ENCODE peak calls at places on chromosomes 3 and 15, in five cellular contexts. One of them, this sample, is unnamed.
A peak's percentile ranks its signal among the peaks of the same experiment; 100 is the strongest.

GRCh38 chr15:70096215-70096974 is 1.3 kb downstream of the TLE3 start:
- DNase-seq in heart left ventricle: peak; percentile 37
- DNase-seq in cardiac muscle cell: peak; percentile 37
- DNase-seq in Caco-2: no peak
- DNase-seq in astrocyte of the spinal cord: peak; percentile 58
- DNase-seq in this sample: no peak

GRCh38 chr15:38562278-38562677 is 2.3 kb downstream of the RASGRP1 start:
- DNase-seq in astrocyte of the spinal cord: no peak
- DNase-seq in Caco-2: no peak
- DNase-seq in cardiac muscle cell: no peak
- DNase-seq in heart left ventricle: no peak
- DNase-seq in this sample: no peak

GRCh38 chr3:21954709-21955108 is 203.7 kb upstream of the ZNF385D start:
- DNase-seq in heart left ventricle: no peak
- DNase-seq in astrocyte of the spinal cord: peak; percentile 78
- DNase-seq in cardiac muscle cell: no peak
- DNase-seq in Caco-2: no peak
- DNase-seq in this sample: peak; percentile 70

GRCh38 chr3:191356586-191357439 is 26.5 kb upstream of the UTS2B start:
- DNase-seq in cardiac muscle cell: peak; percentile 78
- DNase-seq in astrocyte of the spinal cord: peak; percentile 78
- DNase-seq in heart left ventricle: peak; percentile 28
- DNase-seq in Caco-2: no peak
- DNase-seq in this sample: peak; percentile 87

GRCh38 chr3:49018707-49019006 is 277 bp upstream of the DALRD3 start:
- DNase-seq in cardiac muscle cell: no peak
- DNase-seq in heart left ventricle: no peak
- DNase-seq in astrocyte of the spinal cord: no peak
- DNase-seq in Caco-2: no peak
- DNase-seq in this sample: no peak

GRCh38 chr3:27171113-27171512 is 198.1 kb downstream of the NEK10 start:
- DNase-seq in cardiac muscle cell: no peak
- DNase-seq in Caco-2: no peak
- DNase-seq in heart left ventricle: no peak
- DNase-seq in astrocyte of the spinal cord: no peak
- DNase-seq in this sample: no peak

GRCh38 chr3:142902356-142902755 is 13.5 kb upstream of the PCOLCE2 start:
- DNase-seq in cardiac muscle cell: no peak
- DNase-seq in heart left ventricle: no peak
- DNase-seq in Caco-2: no peak
- DNase-seq in astrocyte of the spinal cord: no peak
- DNase-seq in this sample: peak; percentile 59

GRCh38 chr3:12556243-12556722 is 604 bp upstream of the MKRN2 start:
- DNase-seq in Caco-2: no peak
- DNase-seq in cardiac muscle cell: no peak
- DNase-seq in heart left ventricle: no peak
- DNase-seq in astrocyte of the spinal cord: no peak
- DNase-seq in this sample: no peak

GRCh38 chr3:45700570-45701073 is 11.4 kb downstream of the SACM1L start:
- DNase-seq in heart left ventricle: no peak
- DNase-seq in cardiac muscle cell: no peak
- DNase-seq in astrocyte of the spinal cord: no peak
- DNase-seq in Caco-2: no peak
- DNase-seq in this sample: no peak

GRCh38 chr15:38130739-38131498 is 121.7 kb upstream of the SPRED1 start:
- DNase-seq in heart left ventricle: peak; percentile 73
- DNase-seq in cardiac muscle cell: no peak
- DNase-seq in Caco-2: no peak
- DNase-seq in astrocyte of the spinal cord: peak; percentile 96
- DNase-seq in this sample: peak; percentile 99

GRCh38 chr3:15152166-15152565 is 53.2 kb upstream of the RBSN start:
- DNase-seq in Caco-2: no peak
- DNase-seq in cardiac muscle cell: no peak
- DNase-seq in heart left ventricle: no peak
- DNase-seq in astrocyte of the spinal cord: no peak
- DNase-seq in this sample: no peak

GRCh38 chr15:83848315-83849050 is 194.6 kb downstream of the ADAMTSL3 start:
- DNase-seq in cardiac muscle cell: no peak
- DNase-seq in Caco-2: no peak
- DNase-seq in astrocyte of the spinal cord: peak; percentile 67
- DNase-seq in heart left ventricle: no peak
- DNase-seq in this sample: peak; percentile 94

GRCh38 chr3:89948008-89948407 is 840.6 kb downstream of the EPHA3 start:
- DNase-seq in cardiac muscle cell: no peak
- DNase-seq in heart left ventricle: no peak
- DNase-seq in astrocyte of the spinal cord: no peak
- DNase-seq in Caco-2: no peak
- DNase-seq in this sample: no peak

GRCh38 chr3:159928071-159928491 is 60.6 kb upstream of the IL12A start:
- DNase-seq in heart left ventricle: no peak
- DNase-seq in cardiac muscle cell: peak; percentile 14
- DNase-seq in astrocyte of the spinal cord: peak; percentile 34
- DNase-seq in Caco-2: no peak
- DNase-seq in this sample: no peak

GRCh38 chr15:63075072-63075995 is 32.8 kb downstream of the TPM1 start:
- DNase-seq in heart left ventricle: no peak
- DNase-seq in cardiac muscle cell: no peak
- DNase-seq in Caco-2: no peak
- DNase-seq in astrocyte of the spinal cord: peak; percentile 36
- DNase-seq in this sample: peak; percentile 94

GRCh38 chr3:9649791-9650521 is 651 bp downstream of the MTMR14 start:
- DNase-seq in cardiac muscle cell: no peak
- DNase-seq in Caco-2: no peak
- DNase-seq in astrocyte of the spinal cord: no peak
- DNase-seq in heart left ventricle: no peak
- DNase-seq in this sample: no peak

GRCh38 chr3:67637255-67637900 is 17.0 kb downstream of the SUCLG2 start:
- DNase-seq in Caco-2: no peak
- DNase-seq in heart left ventricle: no peak
- DNase-seq in cardiac muscle cell: no peak
- DNase-seq in astrocyte of the spinal cord: no peak
- DNase-seq in this sample: no peak

GRCh38 chr15:85934691-85935090 is 140.0 kb upstream of the KLHL25 start:
- DNase-seq in cardiac muscle cell: no peak
- DNase-seq in Caco-2: no peak
- DNase-seq in astrocyte of the spinal cord: no peak
- DNase-seq in heart left ventricle: no peak
- DNase-seq in this sample: no peak

GRCh38 chr15:89365457-89366055 is 30.9 kb upstream of the POLG start:
- DNase-seq in astrocyte of the spinal cord: no peak
- DNase-seq in Caco-2: no peak
- DNase-seq in cardiac muscle cell: no peak
- DNase-seq in heart left ventricle: no peak
- DNase-seq in this sample: no peak

GRCh38 chr3:156793400-156793799 is 32.8 kb upstream of the LEKR1 start:
- DNase-seq in heart left ventricle: no peak
- DNase-seq in Caco-2: no peak
- DNase-seq in astrocyte of the spinal cord: no peak
- DNase-seq in cardiac muscle cell: no peak
- DNase-seq in this sample: no peak

GRCh38 chr3:119221779-119222320 is 18.8 kb downstream of the B4GALT4 start:
- DNase-seq in astrocyte of the spinal cord: no peak
- DNase-seq in heart left ventricle: no peak
- DNase-seq in Caco-2: no peak
- DNase-seq in cardiac muscle cell: no peak
- DNase-seq in this sample: peak; percentile 42

GRCh38 chr3:4532535-4533112 is 39.5 kb downstream of the ITPR1 start:
- DNase-seq in cardiac muscle cell: no peak
- DNase-seq in Caco-2: no peak
- DNase-seq in heart left ventricle: no peak
- DNase-seq in astrocyte of the spinal cord: no peak
- DNase-seq in this sample: no peak

GRCh38 chr3:173913397-173913796 is 515.9 kb downstream of the NLGN1 start:
- DNase-seq in astrocyte of the spinal cord: peak; percentile 56
- DNase-seq in cardiac muscle cell: peak; percentile 89
- DNase-seq in Caco-2: no peak
- DNase-seq in heart left ventricle: peak; percentile 52
- DNase-seq in this sample: peak; percentile 70

GRCh38 chr15:70907784-70908471 is 15.3 kb downstream of the LRRC49 start:
- DNase-seq in Caco-2: no peak
- DNase-seq in astrocyte of the spinal cord: no peak
- DNase-seq in cardiac muscle cell: no peak
- DNase-seq in heart left ventricle: no peak
- DNase-seq in this sample: no peak

GRCh38 chr3:58521917-58522680 is 14.9 kb downstream of the ACOX2 start:
- DNase-seq in astrocyte of the spinal cord: no peak
- DNase-seq in cardiac muscle cell: peak; percentile 12
- DNase-seq in heart left ventricle: no peak
- DNase-seq in Caco-2: no peak
- DNase-seq in this sample: no peak

GRCh38 chr15:82536409-82537350 is 3.6 kb downstream of the RPS17 start:
- DNase-seq in heart left ventricle: no peak
- DNase-seq in cardiac muscle cell: no peak
- DNase-seq in Caco-2: no peak
- DNase-seq in astrocyte of the spinal cord: no peak
- DNase-seq in this sample: no peak

GRCh38 chr15:60529332-60529731 is 50.4 kb upstream of the ICE2 start:
- DNase-seq in astrocyte of the spinal cord: no peak
- DNase-seq in cardiac muscle cell: no peak
- DNase-seq in Caco-2: no peak
- DNase-seq in heart left ventricle: no peak
- DNase-seq in this sample: peak; percentile 20

GRCh38 chr15:60530168-60530567 is 51.2 kb upstream of the ICE2 start:
- DNase-seq in astrocyte of the spinal cord: no peak
- DNase-seq in Caco-2: no peak
- DNase-seq in heart left ventricle: no peak
- DNase-seq in cardiac muscle cell: no peak
- DNase-seq in this sample: no peak

GRCh38 chr15:60534051-60534450 is 55.1 kb upstream of the ICE2 start:
- DNase-seq in Caco-2: no peak
- DNase-seq in heart left ventricle: no peak
- DNase-seq in cardiac muscle cell: no peak
- DNase-seq in astrocyte of the spinal cord: no peak
- DNase-seq in this sample: no peak

GRCh38 chr15:60530653-60531052 is 51.7 kb upstream of the ICE2 start:
- DNase-seq in heart left ventricle: no peak
- DNase-seq in cardiac muscle cell: no peak
- DNase-seq in Caco-2: no peak
- DNase-seq in astrocyte of the spinal cord: no peak
- DNase-seq in this sample: no peak

GRCh38 chr15:60531811-60532210 is 52.9 kb upstream of the ICE2 start:
- DNase-seq in cardiac muscle cell: no peak
- DNase-seq in astrocyte of the spinal cord: no peak
- DNase-seq in Caco-2: no peak
- DNase-seq in heart left ventricle: no peak
- DNase-seq in this sample: no peak
- TF ChIP-seq CTCF in cardiac muscle cell: no peak
- TF ChIP-seq CTCF in astrocyte of the spinal cord: no peak
- TF ChIP-seq CTCF in Caco-2: no peak
- TF ChIP-seq CTCF in heart left ventricle: no peak
- TF ChIP-seq CTCF in this sample: no peak

GRCh38 chr15:23860846-23861245 is 173.7 kb upstream of the NDN start:
- DNase-seq in Caco-2: no peak
- DNase-seq in heart left ventricle: no peak
- DNase-seq in cardiac muscle cell: peak; percentile 36
- DNase-seq in astrocyte of the spinal cord: no peak
- DNase-seq in this sample: no peak
- H3K4me3 ChIP-seq in Caco-2: no peak overlapping the region
- H3K4me3 ChIP-seq in heart left ventricle: no peak overlapping the region
- H3K4me3 ChIP-seq in cardiac muscle cell: no peak overlapping the region
- H3K4me3 ChIP-seq in astrocyte of the spinal cord: no peak overlapping the region
- H3K4me3 ChIP-seq in this sample: no peak overlapping the region

DNA sequence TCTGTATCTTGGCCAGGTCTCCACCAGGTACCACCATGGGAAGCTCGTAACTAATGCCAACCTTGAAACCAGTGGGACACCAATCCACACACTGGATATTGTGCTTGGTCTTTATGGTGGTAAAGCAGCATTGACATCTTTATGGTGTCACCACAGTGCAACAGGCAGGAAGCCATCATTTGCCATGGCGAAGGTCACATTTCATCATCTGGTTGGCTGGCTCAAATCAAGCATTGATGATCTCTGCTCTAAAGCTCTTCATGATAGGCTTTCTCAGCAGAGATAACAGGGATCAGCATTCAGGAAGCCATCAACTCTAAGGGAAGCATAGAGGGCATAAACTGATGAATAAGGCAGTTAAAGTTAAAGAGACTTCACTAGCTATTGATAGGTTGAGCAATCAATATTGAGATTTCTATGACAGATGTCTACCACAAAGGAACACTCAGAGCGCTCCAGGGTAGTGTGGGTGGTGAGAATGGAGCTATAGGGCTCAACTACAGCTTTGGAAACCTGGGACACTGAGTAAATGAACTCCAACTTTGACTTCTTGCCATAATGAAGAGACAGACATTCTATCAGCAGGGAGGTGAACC is 54.1 kb upstream of the ACTC1 start:
- DNase-seq in heart left ventricle: no peak
- DNase-seq in Caco-2: no peak
- DNase-seq in cardiac muscle cell: no peak
- DNase-seq in astrocyte of the spinal cord: no peak
- DNase-seq in this sample: no peak
- TF ChIP-seq CTCF in heart left ventricle: no peak
- TF ChIP-seq CTCF in Caco-2: no peak
- TF ChIP-seq CTCF in cardiac muscle cell: no peak
- TF ChIP-seq CTCF in astrocyte of the spinal cord: no peak
- TF ChIP-seq CTCF in this sample: no peak

GRCh38 chr3:181719298-181719859 is 7.7 kb downstream of the SOX2 start:
- DNase-seq in Caco-2: no peak
- DNase-seq in cardiac muscle cell: no peak
- DNase-seq in astrocyte of the spinal cord: peak; percentile 68
- DNase-seq in heart left ventricle: no peak
- DNase-seq in this sample: no peak

GRCh38 chr3:181718416-181718815 is 6.7 kb downstream of the SOX2 start:
- DNase-seq in astrocyte of the spinal cord: peak; percentile 61
- DNase-seq in heart left ventricle: no peak
- DNase-seq in Caco-2: no peak
- DNase-seq in cardiac muscle cell: no peak
- DNase-seq in this sample: no peak

GRCh38 chr3:181717505-181717904 is 5.8 kb downstream of the SOX2 start:
- DNase-seq in heart left ventricle: no peak
- DNase-seq in cardiac muscle cell: no peak
- DNase-seq in astrocyte of the spinal cord: peak; percentile 51
- DNase-seq in Caco-2: no peak
- DNase-seq in this sample: no peak

GRCh38 chr3:181715601-181716340 is 4.0 kb downstream of the SOX2 start:
- DNase-seq in astrocyte of the spinal cord: peak; percentile 71
- DNase-seq in heart left ventricle: no peak
- DNase-seq in Caco-2: no peak
- DNase-seq in cardiac muscle cell: no peak
- DNase-seq in this sample: no peak

DNA sequence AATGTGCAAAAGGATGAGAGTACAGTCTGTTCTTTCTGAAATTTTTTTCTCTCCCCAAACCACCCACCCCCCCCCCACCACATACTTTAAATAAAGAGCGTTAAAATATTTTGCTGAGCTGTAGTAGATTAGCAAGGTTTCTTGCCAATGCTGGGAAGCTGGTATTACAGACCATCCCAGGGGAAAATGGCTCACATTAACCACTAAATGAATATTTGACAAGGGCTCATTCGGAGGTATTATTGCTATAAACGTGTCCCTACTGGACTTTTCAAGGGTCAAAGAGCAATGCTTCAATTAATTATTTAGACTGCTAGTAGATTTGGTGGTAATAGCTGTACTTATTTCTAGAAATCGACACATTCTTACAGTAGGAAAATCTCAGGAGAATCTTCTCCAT is 5.2 kb downstream of the SOX2 start:
- DNase-seq in astrocyte of the spinal cord: peak; percentile 73
- DNase-seq in cardiac muscle cell: no peak
- DNase-seq in Caco-2: no peak
- DNase-seq in heart left ventricle: no peak
- DNase-seq in this sample: no peak
- H3K4me3 ChIP-seq in astrocyte of the spinal cord: no peak overlapping the region
- H3K4me3 ChIP-seq in cardiac muscle cell: no peak overlapping the region
- H3K4me3 ChIP-seq in Caco-2: no peak overlapping the region
- H3K4me3 ChIP-seq in heart left ventricle: no peak overlapping the region
- H3K4me3 ChIP-seq in this sample: no peak overlapping the region

This sample was measured in fibroblast of the aortic adventitia.